ENCODE peak calls at places on chromosomes 11 and 22, in eight cellular contexts. One of them, this sample, is unnamed.

GRCh38 chr11:117870176-117870952 is 6.1 kb downstream of the FXYD6 start:
- DNase-seq in nephron progenitor cell: no peak
- DNase-seq in fibroblast of mammary gland: no peak
- DNase-seq in colonic mucosa: no peak
- DNase-seq in HepG2: no peak
- DNase-seq in activated CD8-positive, alpha-beta T cell treated with anti-CD3 and anti-CD28 coated beads for 36 hours: no peak
- DNase-seq in A673: no peak
- DNase-seq in lung: peak
- DNase-seq in this sample: no peak

GRCh38 chr22:44003776-44004460 is 20.2 kb upstream of the PARVB start:
- DNase-seq in colonic mucosa: no peak
- DNase-seq in nephron progenitor cell: peak
- DNase-seq in activated CD8-positive, alpha-beta T cell treated with anti-CD3 and anti-CD28 coated beads for 36 hours: no peak
- DNase-seq in fibroblast of mammary gland: no peak
- DNase-seq in A673: no peak
- DNase-seq in HepG2: no peak
- DNase-seq in lung: no peak
- DNase-seq in this sample: no peak

GRCh38 chr22:30689622-30690021 is 5.1 kb upstream of the OSBP2 start:
- DNase-seq in colonic mucosa: no peak
- DNase-seq in lung: no peak
- DNase-seq in A673: no peak
- DNase-seq in HepG2: no peak
- DNase-seq in fibroblast of mammary gland: no peak
- DNase-seq in activated CD8-positive, alpha-beta T cell treated with anti-CD3 and anti-CD28 coated beads for 36 hours: no peak
- DNase-seq in nephron progenitor cell: no peak
- DNase-seq in this sample: no peak

GRCh38 chr11:96328395-96329010 is 14.5 kb downstream of the MAML2 start:
- DNase-seq in activated CD8-positive, alpha-beta T cell treated with anti-CD3 and anti-CD28 coated beads for 36 hours: no peak
- DNase-seq in fibroblast of mammary gland: no peak
- DNase-seq in lung: no peak
- DNase-seq in A673: peak
- DNase-seq in colonic mucosa: no peak
- DNase-seq in HepG2: no peak
- DNase-seq in nephron progenitor cell: no peak
- DNase-seq in this sample: no peak

GRCh38 chr22:20249797-20250354 is 18.2 kb downstream of the RTN4R start:
- DNase-seq in colonic mucosa: no peak
- DNase-seq in activated CD8-positive, alpha-beta T cell treated with anti-CD3 and anti-CD28 coated beads for 36 hours: no peak
- DNase-seq in nephron progenitor cell: no peak
- DNase-seq in HepG2: no peak
- DNase-seq in fibroblast of mammary gland: peak
- DNase-seq in lung: no peak
- DNase-seq in A673: no peak
- DNase-seq in this sample: no peak

GRCh38 chr22:47322854-47323253 is 560.4 kb downstream of the TBC1D22A start:
- DNase-seq in A673: no peak
- DNase-seq in nephron progenitor cell: no peak
- DNase-seq in fibroblast of mammary gland: no peak
- DNase-seq in HepG2: no peak
- DNase-seq in colonic mucosa: no peak
- DNase-seq in activated CD8-positive, alpha-beta T cell treated with anti-CD3 and anti-CD28 coated beads for 36 hours: no peak
- DNase-seq in lung: no peak
- DNase-seq in this sample: no peak

GRCh38 chr11:60125962-60126585 is 37.6 kb downstream of the MS4A2 start:
- DNase-seq in nephron progenitor cell: no peak
- DNase-seq in A673: no peak
- DNase-seq in fibroblast of mammary gland: no peak
- DNase-seq in colonic mucosa: no peak
- DNase-seq in lung: no peak
- DNase-seq in HepG2: peak
- DNase-seq in activated CD8-positive, alpha-beta T cell treated with anti-CD3 and anti-CD28 coated beads for 36 hours: no peak
- DNase-seq in this sample: no peak

GRCh38 chr11:11810764-11811726 is 30.7 kb upstream of the USP47 start:
- DNase-seq in HepG2: no peak
- DNase-seq in colonic mucosa: no peak
- DNase-seq in nephron progenitor cell: peak
- DNase-seq in A673: no peak
- DNase-seq in lung: no peak
- DNase-seq in fibroblast of mammary gland: no peak
- DNase-seq in activated CD8-positive, alpha-beta T cell treated with anti-CD3 and anti-CD28 coated beads for 36 hours: peak
- DNase-seq in this sample: no peak

GRCh38 chr11:17063171-17064002 is 14.1 kb downstream of the RPS13 start:
- DNase-seq in fibroblast of mammary gland: peak
- DNase-seq in lung: peak
- DNase-seq in HepG2: peak
- DNase-seq in activated CD8-positive, alpha-beta T cell treated with anti-CD3 and anti-CD28 coated beads for 36 hours: peak
- DNase-seq in A673: peak
- DNase-seq in nephron progenitor cell: peak
- DNase-seq in colonic mucosa: peak
- DNase-seq in this sample: no peak

GRCh38 chr11:46452918-46453517 is 61.4 kb upstream of the CHRM4 start:
- DNase-seq in colonic mucosa: no peak
- DNase-seq in fibroblast of mammary gland: no peak
- DNase-seq in lung: no peak
- DNase-seq in HepG2: peak
- DNase-seq in activated CD8-positive, alpha-beta T cell treated with anti-CD3 and anti-CD28 coated beads for 36 hours: no peak
- DNase-seq in nephron progenitor cell: no peak
- DNase-seq in A673: no peak
- DNase-seq in this sample: no peak

GRCh38 chr11:3123316-3123715 is 41.8 kb downstream of the OSBPL5 start:
- DNase-seq in nephron progenitor cell: no peak
- DNase-seq in HepG2: no peak
- DNase-seq in A673: peak
- DNase-seq in fibroblast of mammary gland: peak
- DNase-seq in activated CD8-positive, alpha-beta T cell treated with anti-CD3 and anti-CD28 coated beads for 36 hours: no peak
- DNase-seq in colonic mucosa: peak
- DNase-seq in lung: peak
- DNase-seq in this sample: no peak

GRCh38 chr11:66478823-66479740 is 1.2 kb upstream of the DPP3 start:
- DNase-seq in colonic mucosa: peak
- DNase-seq in lung: peak
- DNase-seq in nephron progenitor cell: peak
- DNase-seq in HepG2: peak
- DNase-seq in A673: peak
- DNase-seq in fibroblast of mammary gland: peak
- DNase-seq in activated CD8-positive, alpha-beta T cell treated with anti-CD3 and anti-CD28 coated beads for 36 hours: peak
- DNase-seq in this sample: no peak

GRCh38 chr11:59186130-59186594 is 14.2 kb downstream of the DTX4 start:
- DNase-seq in activated CD8-positive, alpha-beta T cell treated with anti-CD3 and anti-CD28 coated beads for 36 hours: peak
- DNase-seq in lung: peak
- DNase-seq in nephron progenitor cell: peak
- DNase-seq in fibroblast of mammary gland: no peak
- DNase-seq in A673: peak
- DNase-seq in colonic mucosa: peak
- DNase-seq in HepG2: peak
- DNase-seq in this sample: peak

GRCh38 chr11:73317373-73317772 is 9.3 kb downstream of the ARHGEF17 start:
- DNase-seq in colonic mucosa: peak
- DNase-seq in nephron progenitor cell: no peak
- DNase-seq in HepG2: no peak
- DNase-seq in lung: peak
- DNase-seq in fibroblast of mammary gland: no peak
- DNase-seq in activated CD8-positive, alpha-beta T cell treated with anti-CD3 and anti-CD28 coated beads for 36 hours: no peak
- DNase-seq in A673: peak
- DNase-seq in this sample: no peak

GRCh38 chr22:32328306-32329201 is 29.1 kb upstream of the RFPL3 start:
- DNase-seq in lung: no peak
- DNase-seq in fibroblast of mammary gland: no peak
- DNase-seq in nephron progenitor cell: no peak
- DNase-seq in activated CD8-positive, alpha-beta T cell treated with anti-CD3 and anti-CD28 coated beads for 36 hours: no peak
- DNase-seq in colonic mucosa: no peak
- DNase-seq in A673: no peak
- DNase-seq in HepG2: no peak
- DNase-seq in this sample: no peak

GRCh38 chr22:48795664-48796063 is 1032.0 kb downstream of the BRD1 start:
- DNase-seq in A673: no peak
- DNase-seq in HepG2: no peak
- DNase-seq in activated CD8-positive, alpha-beta T cell treated with anti-CD3 and anti-CD28 coated beads for 36 hours: no peak
- DNase-seq in fibroblast of mammary gland: no peak
- DNase-seq in lung: no peak
- DNase-seq in colonic mucosa: no peak
- DNase-seq in nephron progenitor cell: no peak
- DNase-seq in this sample: no peak

GRCh38 chr11:2467695-2468055 is 22.9 kb downstream of the KCNQ1 start:
- DNase-seq in activated CD8-positive, alpha-beta T cell treated with anti-CD3 and anti-CD28 coated beads for 36 hours: no peak
- DNase-seq in fibroblast of mammary gland: no peak
- DNase-seq in HepG2: no peak
- DNase-seq in lung: no peak
- DNase-seq in colonic mucosa: no peak
- DNase-seq in A673: no peak
- DNase-seq in nephron progenitor cell: no peak
- DNase-seq in this sample: no peak

GRCh38 chr11:109037856-109038780 is 373.2 kb downstream of the DDX10 start:
- DNase-seq in colonic mucosa: no peak
- DNase-seq in HepG2: no peak
- DNase-seq in activated CD8-positive, alpha-beta T cell treated with anti-CD3 and anti-CD28 coated beads for 36 hours: no peak
- DNase-seq in fibroblast of mammary gland: peak
- DNase-seq in nephron progenitor cell: no peak
- DNase-seq in lung: no peak
- DNase-seq in A673: peak
- DNase-seq in this sample: no peak

GRCh38 chr22:19057999-19058491 is 64.2 kb downstream of the DGCR2 start:
- DNase-seq in colonic mucosa: no peak
- DNase-seq in activated CD8-positive, alpha-beta T cell treated with anti-CD3 and anti-CD28 coated beads for 36 hours: no peak
- DNase-seq in A673: no peak
- DNase-seq in HepG2: no peak
- DNase-seq in lung: no peak
- DNase-seq in fibroblast of mammary gland: no peak
- DNase-seq in nephron progenitor cell: no peak
- DNase-seq in this sample: no peak

DNA sequence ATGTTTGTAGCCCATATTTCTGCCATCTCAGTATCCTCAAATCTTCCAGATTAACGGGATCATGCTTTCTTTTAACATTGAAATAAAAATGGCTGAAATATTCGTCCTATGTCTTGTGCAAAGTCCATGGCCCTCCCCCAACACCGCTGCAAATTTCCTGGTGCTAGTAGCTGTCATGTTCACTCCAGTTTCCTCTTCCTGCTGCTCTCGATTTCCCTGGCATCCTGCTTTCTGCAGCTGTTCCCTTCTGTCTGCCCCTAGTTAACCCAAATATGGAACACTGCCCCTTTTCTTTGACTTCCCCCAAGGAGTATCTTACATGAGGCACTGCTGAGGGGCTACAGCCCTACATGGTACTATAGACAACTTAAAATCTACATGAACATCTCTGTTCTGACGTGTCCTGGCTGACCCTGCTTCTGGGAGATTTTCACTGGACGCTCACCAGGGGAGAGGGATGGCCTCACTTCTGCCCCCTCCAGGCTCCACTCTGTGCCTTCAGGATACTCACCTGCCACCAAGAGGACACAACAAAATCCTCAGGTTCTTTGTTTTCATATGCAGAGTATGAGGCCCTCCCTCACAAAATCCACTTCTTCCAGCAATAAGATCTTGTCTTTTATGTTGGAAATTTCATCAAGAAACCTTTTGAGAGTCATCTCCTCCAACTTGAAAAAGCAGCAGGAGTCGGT is 29.4 kb upstream of the SCUBE2 start:
- DNase-seq in A673: no peak
- DNase-seq in lung: no peak
- DNase-seq in nephron progenitor cell: peak
- DNase-seq in colonic mucosa: no peak
- DNase-seq in fibroblast of mammary gland: no peak
- DNase-seq in activated CD8-positive, alpha-beta T cell treated with anti-CD3 and anti-CD28 coated beads for 36 hours: no peak
- DNase-seq in HepG2: no peak
- DNase-seq in this sample: no peak
- TF ChIP-seq CTCF in A673: peak
- TF ChIP-seq CTCF in lung: no peak
- TF ChIP-seq CTCF in nephron progenitor cell: peak
- TF ChIP-seq CTCF in colonic mucosa: no peak
- TF ChIP-seq CTCF in fibroblast of mammary gland: peak
- TF ChIP-seq CTCF in activated CD8-positive, alpha-beta T cell treated with anti-CD3 and anti-CD28 coated beads for 36 hours: no peak
- TF ChIP-seq CTCF in HepG2: peak
- TF ChIP-seq CTCF in this sample: no peak

GRCh38 chr22:37725551-37726239 is 28.8 kb downstream of the TRIOBP start:
- DNase-seq in fibroblast of mammary gland: no peak
- DNase-seq in HepG2: no peak
- DNase-seq in nephron progenitor cell: no peak
- DNase-seq in A673: no peak
- DNase-seq in colonic mucosa: no peak
- DNase-seq in activated CD8-positive, alpha-beta T cell treated with anti-CD3 and anti-CD28 coated beads for 36 hours: no peak
- DNase-seq in lung: no peak
- DNase-seq in this sample: no peak

GRCh38 chr22:37731804-37732471 is 35.1 kb downstream of the TRIOBP start:
- DNase-seq in nephron progenitor cell: no peak
- DNase-seq in activated CD8-positive, alpha-beta T cell treated with anti-CD3 and anti-CD28 coated beads for 36 hours: no peak
- DNase-seq in fibroblast of mammary gland: no peak
- DNase-seq in HepG2: peak
- DNase-seq in lung: no peak
- DNase-seq in A673: no peak
- DNase-seq in colonic mucosa: peak
- DNase-seq in this sample: no peak

GRCh38 chr22:37728620-37729019 is 31.8 kb downstream of the TRIOBP start:
- DNase-seq in colonic mucosa: no peak
- DNase-seq in fibroblast of mammary gland: no peak
- DNase-seq in nephron progenitor cell: no peak
- DNase-seq in HepG2: no peak
- DNase-seq in A673: no peak
- DNase-seq in lung: no peak
- DNase-seq in activated CD8-positive, alpha-beta T cell treated with anti-CD3 and anti-CD28 coated beads for 36 hours: no peak
- DNase-seq in this sample: no peak

GRCh38 chr22:37726240-37726887 is 29.5 kb downstream of the TRIOBP start:
- DNase-seq in HepG2: no peak
- DNase-seq in A673: no peak
- DNase-seq in fibroblast of mammary gland: peak
- DNase-seq in lung: no peak
- DNase-seq in nephron progenitor cell: no peak
- DNase-seq in activated CD8-positive, alpha-beta T cell treated with anti-CD3 and anti-CD28 coated beads for 36 hours: no peak
- DNase-seq in colonic mucosa: no peak
- DNase-seq in this sample: no peak
- TF ChIP-seq CTCF in HepG2: peak
- TF ChIP-seq CTCF in A673: peak
- TF ChIP-seq CTCF in fibroblast of mammary gland: peak
- TF ChIP-seq CTCF in lung: no peak
- TF ChIP-seq CTCF in nephron progenitor cell: no peak
- TF ChIP-seq CTCF in activated CD8-positive, alpha-beta T cell treated with anti-CD3 and anti-CD28 coated beads for 36 hours: no peak
- TF ChIP-seq CTCF in colonic mucosa: no peak
- TF ChIP-seq CTCF in this sample: no peak

DNA sequence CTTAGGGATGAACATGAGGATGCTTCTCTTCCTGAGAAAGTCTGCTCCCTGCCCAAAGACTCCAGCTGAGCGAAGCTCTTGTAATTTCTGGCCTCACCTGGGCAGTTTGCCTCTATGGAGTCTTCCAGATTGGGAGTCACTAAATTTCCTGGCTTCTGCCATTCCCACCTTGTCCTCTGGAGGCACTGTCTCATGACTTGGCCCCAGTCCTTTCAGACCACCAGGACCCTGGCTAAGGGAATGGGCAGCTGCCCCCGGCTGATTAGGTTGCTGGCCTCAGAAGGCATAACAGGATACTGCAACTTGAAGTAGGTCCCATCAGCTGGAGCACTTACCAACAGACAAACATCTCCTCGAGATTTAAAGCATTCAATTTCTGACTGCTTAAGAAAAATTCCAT is 128.1 kb upstream of the SPON1 start:
- DNase-seq in HepG2: no peak
- DNase-seq in nephron progenitor cell: peak
- DNase-seq in fibroblast of mammary gland: no peak
- DNase-seq in lung: no peak
- DNase-seq in activated CD8-positive, alpha-beta T cell treated with anti-CD3 and anti-CD28 coated beads for 36 hours: peak
- DNase-seq in A673: peak
- DNase-seq in colonic mucosa: no peak
- DNase-seq in this sample: no peak
- TF ChIP-seq CTCF in HepG2: peak
- TF ChIP-seq CTCF in nephron progenitor cell: peak
- TF ChIP-seq CTCF in fibroblast of mammary gland: peak
- TF ChIP-seq CTCF in lung: no peak
- TF ChIP-seq CTCF in activated CD8-positive, alpha-beta T cell treated with anti-CD3 and anti-CD28 coated beads for 36 hours: peak
- TF ChIP-seq CTCF in A673: peak
- TF ChIP-seq CTCF in colonic mucosa: no peak
- TF ChIP-seq CTCF in this sample: peak

GRCh38 chr11:119706887-119707286 is 22.1 kb downstream of the NECTIN1 start:
- DNase-seq in colonic mucosa: no peak
- DNase-seq in lung: no peak
- DNase-seq in fibroblast of mammary gland: no peak
- DNase-seq in activated CD8-positive, alpha-beta T cell treated with anti-CD3 and anti-CD28 coated beads for 36 hours: no peak
- DNase-seq in nephron progenitor cell: no peak
- DNase-seq in HepG2: no peak
- DNase-seq in A673: no peak
- DNase-seq in this sample: no peak
- TF ChIP-seq CTCF in colonic mucosa: no peak
- TF ChIP-seq CTCF in lung: no peak
- TF ChIP-seq CTCF in fibroblast of mammary gland: peak
- TF ChIP-seq CTCF in activated CD8-positive, alpha-beta T cell treated with anti-CD3 and anti-CD28 coated beads for 36 hours: no peak
- TF ChIP-seq CTCF in nephron progenitor cell: peak
- TF ChIP-seq CTCF in HepG2: no peak
- TF ChIP-seq CTCF in A673: peak
- TF ChIP-seq CTCF in this sample: no peak